ENCODE peak calls at places on chromosomes 13 and 19, in nine cellular contexts. C is kidney, O is left ventricle myocardium inferior, E is cardiac fibroblast, W is tibial nerve, J is suprapubic skin, G is neural crest cell, P is A549, B is type B pancreatic cell. Z is an unnamed sample.
A peak's percentile ranks its signal among the peaks of the same experiment; 100 is the strongest.

GRCh38 chr13:22848539-22849052 is 332.2 kb upstream of the SGCG start:
- DNase-seq in C (peak; percentile 95), O (no peak), E (no peak), W (no peak), J (no peak), G (no peak), P (no peak), B (no peak), Z (no peak)

GRCh38 chr13:50732712-50733111 is 110.8 kb downstream of the DLEU7 start:
- DNase-seq in C (no peak), O (no peak), E (peak; percentile 59), W (no peak), J (no peak), G (no peak), P (no peak), B (no peak), Z (no peak)

GRCh38 chr19:34432797-34433196 is 4.6 kb downstream of the UBA2 start:
- DNase-seq in C (no peak), O (peak; percentile 33), E (peak; percentile 57), W (peak; percentile 43), J (no peak), G (no peak), P (no peak), B (no peak), Z (no peak)

GRCh38 chr13:77697208-77698103 is at the start of gene SLAIN1:
- DNase-seq in C (peak; percentile 93), O (peak; percentile 81), E (peak; percentile 20), W (peak; percentile 41), J (peak; percentile 81), G (peak; percentile 72), P (peak; percentile 35), B (peak; percentile 85), Z (no peak)

GRCh38 chr13:32790731-32791130 is 204.5 kb downstream of the PDS5B start:
- DNase-seq in C (no peak), O (no peak), E (no peak), W (no peak), J (no peak), G (no peak), P (no peak), B (no peak), Z (no peak)

GRCh38 chr13:73090116-73090811 is 31.5 kb downstream of the KLF5 start:
- DNase-seq in C (no peak), O (no peak), E (peak; percentile 56), W (no peak), J (no peak), G (no peak), P (peak; percentile 79), B (no peak), Z (no peak)

GRCh38 chr19:46068345-46069258 is 27.8 kb upstream of the IGFL4 start:
- DNase-seq in C (no peak), O (no peak), E (peak; percentile 86), W (no peak), J (no peak), G (no peak), P (peak; percentile 68), B (no peak), Z (no peak)

GRCh38 chr19:36257512-36257876 is 42.6 kb downstream of the ZNF146 start:
- DNase-seq in C (peak; percentile 66), O (peak; percentile 47), E (no peak), W (no peak), J (no peak), G (peak; percentile 71), P (no peak), B (peak; percentile 82), Z (no peak)

GRCh38 chr19:17513801-17514200 is 2.4 kb downstream of the PGLS start:
- DNase-seq in C (no peak), O (no peak), E (no peak), W (no peak), J (no peak), G (no peak), P (no peak), B (no peak), Z (no peak)

GRCh38 chr13:113915786-113916329 is 52.0 kb upstream of the GAS6 start:
- DNase-seq in C (no peak), O (no peak), E (no peak), W (no peak), J (peak; percentile 52), G (no peak), P (no peak), B (peak; percentile 52), Z (no peak)

GRCh38 chr19:13783565-13784500 is 9.6 kb downstream of the C19orf53 start:
- DNase-seq in C (no peak), O (no peak), E (no peak), W (no peak), J (no peak), G (no peak), P (no peak), B (no peak), Z (no peak)

GRCh38 chr13:61275251-61275650 is 140.4 kb downstream of the PCDH20 start:
- DNase-seq in C (no peak), O (no peak), E (no peak), W (no peak), J (no peak), G (no peak), P (no peak), B (no peak), Z (no peak)

GRCh38 chr19:55624109-55625003 is at the start of gene ZNF784:
- DNase-seq in C (peak; percentile 98), O (peak; percentile 92), E (peak; percentile 96), W (peak; percentile 92), J (peak; percentile 94), G (peak; percentile 96), P (peak; percentile 89), B (peak; percentile 98), Z (peak; percentile 94)

GRCh38 chr19:43524922-43525835 is 1.8 kb downstream of the ETHE1 start:
- DNase-seq in C (peak; percentile 83), O (peak; percentile 49), E (peak; percentile 67), W (peak; percentile 31), J (no peak), G (no peak), P (peak; percentile 71), B (no peak), Z (peak; percentile 53)

GRCh38 chr19:19034204-19034624 is 811 bp downstream of the ARMC6 start:
- DNase-seq in C (peak; percentile 80), O (no peak), E (peak; percentile 69), W (no peak), J (no peak), G (peak; percentile 8), P (peak; percentile 86), B (no peak), Z (no peak)

GRCh38 chr19:19028526-19028925 is 4.8 kb downstream of the SUGP2 start:
- DNase-seq in C (no peak), O (no peak), E (no peak), W (no peak), J (no peak), G (no peak), P (no peak), B (no peak), Z (no peak)

GRCh38 chr19:19032420-19033175 is 719 bp downstream of the SUGP2 start:
- DNase-seq in C (peak; percentile 91), O (peak; percentile 90), E (peak; percentile 97), W (peak; percentile 61), J (peak; percentile 91), G (peak; percentile 86), P (peak; percentile 20), B (no peak), Z (no peak)

GRCh38 chr19:19033176-19033425 is 216 bp downstream of the SUGP2 start:
- DNase-seq in C (no peak), O (no peak), E (no peak), W (no peak), J (no peak), G (no peak), P (no peak), B (no peak), Z (no peak)

GRCh38 chr19:19033426-19034203 is at the start of the genes ARMC6 and SUGP2:
- DNase-seq in C (peak; percentile 95), O (peak; percentile 84), E (peak; percentile 91), W (peak; percentile 64), J (peak; percentile 87), G (peak; percentile 82), P (peak; percentile 86), B (peak; percentile 92), Z (peak; percentile 92)
- TF ChIP-seq CTCF in C (no peak), O (peak; percentile 42), E (no peak), W (no peak), J (no peak), G (no peak), P (no peak), B (peak; percentile 28), Z (peak; percentile 8)

DNA sequence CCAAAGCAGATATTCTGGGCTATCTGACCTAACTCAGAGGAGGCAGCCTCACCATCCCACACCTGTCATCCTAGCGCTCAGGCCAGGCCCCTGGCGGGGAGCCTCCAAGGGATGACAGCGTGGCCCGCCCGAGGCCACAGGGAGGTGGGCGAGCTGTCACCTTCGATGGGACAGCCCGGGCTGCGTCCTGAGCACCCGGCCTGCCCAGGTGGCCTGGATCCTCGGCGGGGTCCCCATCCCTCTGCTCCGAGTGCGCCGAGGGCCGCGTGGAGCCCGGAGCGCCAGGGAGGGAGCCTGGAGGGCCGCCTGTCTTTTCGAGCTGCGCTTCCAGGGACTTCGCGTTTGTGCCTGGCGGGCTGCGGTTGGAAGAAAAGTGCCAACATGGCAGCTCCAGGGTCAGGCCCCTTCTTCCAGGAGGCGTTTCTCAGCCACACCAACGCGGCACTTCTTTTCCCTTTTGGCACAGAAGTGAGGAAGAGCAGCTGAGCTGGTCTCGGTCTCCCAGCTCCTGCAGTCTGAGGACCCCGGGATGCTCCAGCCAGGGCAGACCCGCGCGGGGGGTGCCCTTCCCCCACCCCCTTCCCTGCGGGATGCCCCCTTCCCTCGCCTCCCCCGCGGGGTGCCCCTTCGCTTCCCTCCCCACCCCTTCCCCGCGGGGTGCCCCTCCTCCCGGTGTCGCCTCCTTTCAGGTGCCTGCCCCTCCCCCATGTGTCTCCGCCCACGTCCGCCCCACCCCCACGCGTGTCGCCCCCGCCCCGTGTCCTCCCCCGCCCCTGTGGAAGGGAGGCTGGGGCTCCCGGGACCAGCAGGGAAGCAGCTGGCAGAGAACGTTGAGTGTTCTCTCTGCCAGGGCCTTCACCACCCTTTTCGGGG is 42.3 kb downstream of the GJA3 start:
- DNase-seq in C (peak; percentile 89), O (peak; percentile 48), E (peak; percentile 53), W (no peak), J (no peak), G (peak; percentile 23), P (peak; percentile 21), B (no peak), Z (no peak)
- TF ChIP-seq CTCF in C (no peak), O (no peak), E (no peak), W (no peak), J (no peak), G (peak; percentile 58), P (no peak), B (peak; percentile 74), Z (peak; percentile 12)

DNA sequence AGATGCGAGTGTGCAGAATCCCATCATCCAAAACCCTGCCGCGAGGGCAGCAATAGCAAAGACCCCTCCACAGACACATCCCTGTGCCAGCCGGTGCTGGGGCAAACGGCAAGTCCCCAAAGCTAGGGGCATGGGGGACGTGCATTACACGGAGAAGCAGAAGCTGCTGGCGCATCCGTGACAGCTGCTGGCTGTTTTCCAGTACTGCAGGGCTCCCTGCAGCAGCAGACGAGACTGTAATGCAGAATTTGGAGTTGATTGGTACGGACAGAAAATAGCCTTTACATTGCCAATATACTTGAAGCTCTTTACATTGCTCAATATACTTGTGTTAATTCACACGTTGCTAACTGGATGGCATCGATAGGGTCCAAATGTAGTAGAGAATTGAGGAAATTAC is 77.2 kb upstream of the TMTC4 start:
- DNase-seq in C (no peak), O (no peak), E (no peak), W (no peak), J (no peak), G (no peak), P (no peak), B (no peak), Z (no peak)
- TF ChIP-seq CTCF in C (no peak), O (no peak), E (no peak), W (no peak), J (no peak), G (no peak), P (no peak), B (peak; percentile 26), Z (no peak)

GRCh38 chr19:7327802-7328201 is 20.9 kb upstream of the ARHGEF18 start:
- DNase-seq in C (no peak), O (no peak), E (no peak), W (no peak), J (no peak), G (no peak), P (no peak), B (no peak), Z (no peak)
- TF ChIP-seq CTCF in C (no peak), O (no peak), E (no peak), W (no peak), J (no peak), G (no peak), P (no peak), B (no peak), Z (no peak)

Z was measured in chondrocyte.